ENCODE peak calls at places on chromosomes 3 and 15, in five cellular contexts. A is astrocyte of the spinal cord, B is esophagus muscularis mucosa, Z is DND-41, C is HCT116. I is an unnamed sample.

GRCh38 chr15:27123808-27124207 is 152.8 kb downstream of the GABRG3 start:
- DNase-seq in A (no peak), B (peak; percentile 84), Z (no peak), C (no peak), I (no peak)

GRCh38 chr15:69997701-69998273 is 99.9 kb downstream of the TLE3 start:
- DNase-seq in A (peak; percentile 33), B (no peak), Z (no peak), C (peak; percentile 7), I (peak; percentile 46)

GRCh38 chr3:30752961-30753360 is 141.5 kb downstream of the GADL1 start:
- DNase-seq in A (peak; percentile 54), B (no peak), Z (peak; percentile 37), C (no peak), I (peak; percentile 30)

GRCh38 chr3:178522200-178523052 is 13.8 kb upstream of the KCNMB2 start:
- DNase-seq in A (no peak), B (no peak), Z (no peak), C (no peak), I (no peak)

GRCh38 chr3:47006145-47006651 is 26.7 kb downstream of the NBEAL2 start:
- DNase-seq in A (no peak), B (no peak), Z (no peak), C (no peak), I (no peak)

GRCh38 chr3:170524072-170524471 is 61.8 kb downstream of the SLC7A14 start:
- DNase-seq in A (peak; percentile 15), B (no peak), Z (no peak), C (no peak), I (no peak)

GRCh38 chr3:132569153-132569552 is 27.9 kb upstream of the ACKR4 start:
- DNase-seq in A (no peak), B (no peak), Z (no peak), C (no peak), I (no peak)

GRCh38 chr15:93190238-93190637 is 101.2 kb upstream of the RGMA start:
- DNase-seq in A (no peak), B (no peak), Z (no peak), C (no peak), I (no peak)

GRCh38 chr3:49346797-49347251 is 7.0 kb upstream of the USP4 start:
- DNase-seq in A (peak; percentile 51), B (no peak), Z (no peak), C (no peak), I (no peak)

GRCh38 chr3:100207886-100208285 is 52.9 kb upstream of the TBC1D23 start:
- DNase-seq in A (peak; percentile 16), B (peak; percentile 55), Z (no peak), C (no peak), I (no peak)

GRCh38 chr3:143119974-143120715 is 574 bp downstream of the CHST2 start:
- DNase-seq in A (peak; percentile 49), B (peak; percentile 75), Z (peak; percentile 76), C (no peak), I (peak; percentile 35)

GRCh38 chr3:112010631-112011030 is 11.9 kb downstream of the TAGLN3 start:
- DNase-seq in A (no peak), B (peak; percentile 66), Z (no peak), C (no peak), I (no peak)

GRCh38 chr3:133887075-133887950 is 8.4 kb downstream of the RAB6B start:
- DNase-seq in A (no peak), B (peak; percentile 79), Z (no peak), C (no peak), I (no peak)

GRCh38 chr3:61561374-61562041 is at the start of gene PTPRG:
- DNase-seq in A (peak; percentile 95), B (peak; percentile 95), Z (peak; percentile 80), C (peak; percentile 69), I (peak; percentile 86)

GRCh38 chr3:61562042-61562809 is 855 bp downstream of the PTPRG start:
- DNase-seq in A (peak; percentile 36), B (no peak), Z (no peak), C (no peak), I (peak; percentile 54)

GRCh38 chr3:61564405-61565059 is 3.2 kb downstream of the PTPRG start:
- DNase-seq in A (peak; percentile 79), B (no peak), Z (no peak), C (no peak), I (peak; percentile 85)

GRCh38 chr3:61563614-61564404 is 2.4 kb downstream of the PTPRG start:
- DNase-seq in A (no peak), B (no peak), Z (no peak), C (no peak), I (no peak)

DNA sequence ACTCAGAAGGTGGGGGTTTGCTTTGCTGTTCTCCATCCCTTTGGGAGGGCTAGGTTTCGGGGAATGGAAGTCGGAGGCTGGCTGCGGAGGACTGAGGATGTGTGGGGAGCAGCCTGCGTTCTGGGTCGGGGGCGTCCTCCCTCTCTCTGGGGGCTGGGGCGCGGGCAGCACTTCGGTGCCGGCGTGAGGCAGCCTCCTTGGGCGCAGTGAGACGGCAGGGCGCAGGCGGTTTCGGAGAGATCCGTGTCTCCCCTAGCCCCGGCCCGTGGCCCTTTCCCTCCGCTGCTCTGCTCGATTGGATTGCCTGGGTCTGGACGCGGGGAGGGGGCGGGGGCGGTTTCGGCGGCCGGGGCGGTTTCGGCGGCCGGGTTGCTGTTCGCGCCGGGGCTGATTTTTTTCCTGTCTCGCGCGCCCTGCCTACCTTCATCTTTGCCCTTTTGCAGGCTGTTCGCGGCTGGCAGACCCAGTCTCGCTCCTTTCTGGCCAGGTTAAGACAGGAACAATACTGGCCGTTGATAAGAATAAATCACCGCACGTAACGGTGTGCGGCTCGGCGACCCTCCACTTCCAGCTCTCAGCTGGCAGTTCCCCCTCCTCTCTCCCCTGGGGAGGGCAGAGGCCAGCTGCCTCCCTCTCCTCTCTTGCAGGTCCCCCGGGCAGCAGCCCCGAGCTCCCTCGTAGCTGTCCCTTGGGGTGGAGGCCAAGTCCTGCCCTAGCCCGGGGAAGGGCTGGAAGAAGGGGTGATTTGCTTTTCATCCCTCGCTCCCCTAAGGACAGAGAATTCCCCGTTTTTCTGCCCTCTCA is 1.6 kb downstream of the PTPRG start:
- DNase-seq in A (peak; percentile 37), B (no peak), Z (no peak), C (no peak), I (peak; percentile 62)
- H3K4me3 ChIP-seq in A (peak overlapping the region; percentile 62), B (peak overlapping the region; percentile 88), Z (peak overlapping the region; percentile 76), C (peak overlapping the region; percentile 80), I (peak overlapping the region; percentile 86)

GRCh38 chr3:128801779-128802369 is 75.9 kb downstream of the RAB7A start:
- DNase-seq in A (no peak), B (no peak), Z (no peak), C (no peak), I (no peak)

GRCh38 chr3:128803307-128803706 is 76.1 kb upstream of the ACAD9 start:
- DNase-seq in A (no peak), B (no peak), Z (no peak), C (no peak), I (no peak)

GRCh38 chr3:128800241-128801187 is 74.5 kb downstream of the RAB7A start:
- DNase-seq in A (peak; percentile 74), B (no peak), Z (no peak), C (no peak), I (no peak)

GRCh38 chr3:128804017-128804816 is 75.2 kb upstream of the ACAD9 start:
- DNase-seq in A (peak; percentile 53), B (no peak), Z (peak; percentile 81), C (no peak), I (no peak)

GRCh38 chr3:128799650-128800049 is 73.7 kb downstream of the RAB7A start:
- DNase-seq in A (no peak), B (no peak), Z (no peak), C (no peak), I (no peak)
- H3K4me3 ChIP-seq in A (no peak overlapping the region), B (no peak overlapping the region), Z (no peak overlapping the region), C (no peak overlapping the region), I (no peak overlapping the region)

GRCh38 chr3:159139326-159139725 is 337.5 kb downstream of the MFSD1 start:
- DNase-seq in A (no peak), B (no peak), Z (no peak), C (no peak), I (no peak)

GRCh38 chr3:159146856-159147255 is 345.0 kb downstream of the MFSD1 start:
- DNase-seq in A (no peak), B (no peak), Z (no peak), C (no peak), I (no peak)

GRCh38 chr3:159144891-159145290 is 343.0 kb downstream of the MFSD1 start:
- DNase-seq in A (no peak), B (no peak), Z (no peak), C (no peak), I (no peak)

GRCh38 chr3:159148466-159148865 is 346.6 kb downstream of the MFSD1 start:
- DNase-seq in A (no peak), B (no peak), Z (no peak), C (no peak), I (no peak)

GRCh38 chr3:159144472-159144871 is 342.6 kb downstream of the MFSD1 start:
- DNase-seq in A (no peak), B (no peak), Z (no peak), C (no peak), I (no peak)
- H3K4me3 ChIP-seq in A (no peak overlapping the region), B (no peak overlapping the region), Z (no peak overlapping the region), C (no peak overlapping the region), I (no peak overlapping the region)

GRCh38 chr15:72197460-72198409 is at the start of gene GRAMD2A:
- DNase-seq in A (peak; percentile 39), B (no peak), Z (no peak), C (peak; percentile 61), I (no peak)
- H3K4me3 ChIP-seq in A (peak within 1 kb of the TSS; percentile 27), B (peak within 1 kb of the TSS; percentile 61), Z (no peak within 1 kb of the TSS), C (peak within 1 kb of the TSS; percentile 64), I (no peak within 1 kb of the TSS)

DNA sequence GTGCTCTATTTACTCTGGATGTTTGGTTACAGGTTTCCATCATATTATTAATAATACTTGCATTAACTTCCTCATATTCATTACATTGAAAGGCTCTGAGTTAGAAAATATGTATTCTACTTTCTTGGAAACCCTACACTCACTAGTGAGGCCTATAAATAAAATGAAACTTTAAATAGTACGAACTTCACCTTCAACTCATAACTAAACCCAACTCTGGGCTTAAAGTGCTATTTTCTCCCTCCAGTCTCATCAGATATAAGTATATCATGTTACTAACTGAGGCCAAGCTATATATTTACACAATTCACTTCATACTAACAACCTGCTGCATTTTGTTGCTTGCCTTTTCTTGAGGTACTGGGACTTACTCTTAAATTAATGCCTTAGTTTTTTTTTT is 306.7 kb downstream of the TIGIT start:
- DNase-seq in A (no peak), B (no peak), Z (no peak), C (no peak), I (no peak)
- H3K4me3 ChIP-seq in A (no peak overlapping the region), B (no peak overlapping the region), Z (no peak overlapping the region), C (no peak overlapping the region), I (no peak overlapping the region)

DNA sequence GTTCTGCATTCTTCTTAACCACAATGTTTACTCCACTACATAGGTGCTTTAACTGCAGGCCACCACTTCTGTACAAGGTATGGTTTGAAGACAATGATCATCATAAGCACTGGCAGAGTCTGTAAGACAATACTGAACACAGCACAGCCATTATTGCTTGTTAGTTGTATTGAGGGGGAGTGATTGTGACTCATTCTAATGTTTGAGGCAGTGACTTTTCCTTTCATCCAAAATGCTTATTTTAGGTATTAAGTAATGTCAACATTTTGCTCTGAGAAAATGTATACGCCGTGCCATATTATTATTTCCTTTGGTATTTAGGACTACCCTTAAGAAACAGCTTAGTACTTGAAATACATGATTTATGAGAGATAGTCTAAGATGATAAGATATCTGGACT is 618.2 kb upstream of the ZNF717 start:
- DNase-seq in A (peak; percentile 15), B (no peak), Z (no peak), C (no peak), I (no peak)
- H3K4me3 ChIP-seq in A (no peak overlapping the region), B (no peak overlapping the region), Z (no peak overlapping the region), C (no peak overlapping the region), I (no peak overlapping the region)

I was measured in right lobe of liver.